ENCODE peak calls at places on chromosome 13, in five cellular contexts. B, Z, R, U and X are unnamed samples.

GRCh38 chr13:40640845-40641458 is 25.5 kb downstream of the FOXO1 start:
- DNase-seq in Z (no peak), U (no peak), R (no peak), B (no peak), X (no peak)

GRCh38 chr13:27915301-27916207 is 4.2 kb upstream of the PDX1 start:
- DNase-seq in B (no peak), U (no peak), Z (no peak), R (no peak), X (no peak)

GRCh38 chr13:49739498-49740187 is 48.4 kb upstream of the EBPL start:
- DNase-seq in Z (no peak), R (no peak), U (no peak), B (no peak), X (no peak)

GRCh38 chr13:56020425-56020824 is 1120.3 kb upstream of the PRR20A start:
- DNase-seq in R (no peak), U (no peak), B (no peak), Z (no peak), X (no peak)

GRCh38 chr13:48928781-48929430 is 46.8 kb upstream of the FNDC3A start:
- DNase-seq in R (no peak), Z (no peak), U (no peak), B (no peak), X (no peak)

GRCh38 chr13:45492538-45492937 is 27.8 kb downstream of the COG3 start:
- DNase-seq in R (no peak), U (peak), Z (no peak), B (no peak), X (no peak)

GRCh38 chr13:95601906-95602305 is 42.6 kb downstream of the DZIP1 start:
- DNase-seq in R (no peak), Z (no peak), B (no peak), U (no peak), X (no peak)

GRCh38 chr13:22594041-22594440 is 586.7 kb upstream of the SGCG start:
- DNase-seq in R (no peak), U (no peak), Z (no peak), B (no peak), X (no peak)

GRCh38 chr13:49997935-49998334 is 1.1 kb downstream of the TRIM13 start:
- DNase-seq in B (no peak), R (no peak), Z (no peak), U (no peak), X (no peak)

GRCh38 chr13:108629353-108629752 is at the start of gene MYO16:
- DNase-seq in U (no peak), R (peak), Z (no peak), B (no peak), X (no peak)

GRCh38 chr13:78601124-78601885 is 2.0 kb downstream of the POU4F1 start:
- DNase-seq in Z (no peak), U (peak), R (peak), B (no peak), X (no peak)

GRCh38 chr13:109998030-109998429 is 211.6 kb upstream of the IRS2 start:
- DNase-seq in U (no peak), Z (no peak), B (no peak), R (no peak), X (no peak)

GRCh38 chr13:109999659-110000533 is 213.5 kb upstream of the IRS2 start:
- DNase-seq in Z (no peak), B (no peak), U (no peak), R (no peak), X (no peak)

GRCh38 chr13:109998808-109999528 is 212.6 kb upstream of the IRS2 start:
- DNase-seq in U (peak), Z (no peak), R (no peak), B (no peak), X (no peak)

GRCh38 chr13:110001622-110002275 is 215.4 kb upstream of the IRS2 start:
- DNase-seq in U (peak), Z (no peak), B (no peak), R (no peak), X (no peak)

GRCh38 chr13:110000534-110001345 is 214.4 kb upstream of the IRS2 start:
- DNase-seq in B (no peak), Z (no peak), R (no peak), U (no peak), X (no peak)
- H3K27ac ChIP-seq in B (no peak), Z (no peak), R (no peak), U (peak), X (no peak)

GRCh38 chr13:98272549-98272948 is 95.5 kb upstream of the RNF113B start:
- DNase-seq in U (no peak), B (no peak), Z (no peak), R (peak), X (no peak)

GRCh38 chr13:98275711-98276171 is 98.7 kb upstream of the RNF113B start:
- DNase-seq in Z (no peak), R (no peak), B (no peak), U (no peak), X (no peak)

GRCh38 chr13:98274921-98275487 is 97.9 kb upstream of the RNF113B start:
- DNase-seq in U (peak), Z (no peak), R (no peak), B (no peak), X (no peak)

GRCh38 chr13:98273067-98273823 is 96.2 kb upstream of the RNF113B start:
- DNase-seq in R (no peak), B (no peak), U (no peak), Z (no peak), X (no peak)

GRCh38 chr13:98273824-98274786 is 97.0 kb upstream of the RNF113B start:
- DNase-seq in U (peak), B (no peak), Z (no peak), R (no peak), X (no peak)
- H3K27ac ChIP-seq in U (peak), B (no peak), Z (no peak), R (peak), X (no peak)

GRCh38 chr13:20769091-20769490 is 4.7 kb downstream of the EEF1AKMT1 start:
- DNase-seq in B (no peak), Z (no peak), U (no peak), R (no peak), X (no peak)
- H3K27ac ChIP-seq in B (no peak), Z (no peak), U (no peak), R (no peak), X (no peak)

DNA sequence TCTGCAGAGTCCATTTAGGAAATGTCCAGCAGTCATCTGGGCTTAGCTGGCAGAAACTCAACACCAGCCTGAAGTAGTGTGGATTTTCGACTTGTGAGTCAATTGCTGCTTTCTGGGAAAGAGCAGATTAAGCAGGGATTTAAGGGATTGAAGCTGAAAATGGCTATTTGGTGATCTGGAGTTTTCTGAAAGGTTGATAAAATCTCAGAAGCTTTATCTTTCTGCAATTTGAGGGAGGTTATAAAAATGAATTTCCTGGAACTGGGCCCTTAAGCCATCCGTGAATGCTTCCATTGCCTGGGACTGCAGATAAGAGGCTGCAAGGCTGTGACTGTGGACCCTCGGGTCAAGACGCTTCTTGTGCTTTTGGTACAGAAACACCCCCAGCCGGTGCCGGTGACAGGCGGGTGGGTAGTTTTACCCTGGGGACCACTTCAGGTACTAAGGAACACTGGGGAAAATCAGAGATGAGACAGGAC is 61.5 kb downstream of the COL4A1 start:
- DNase-seq in R (no peak), Z (no peak), U (peak), B (no peak), X (no peak)
- H3K27ac ChIP-seq in R (no peak), Z (peak), U (peak), B (peak), X (no peak)

GRCh38 chr13:66138172-66138811 is 1091.8 kb downstream of the PCDH9 start:
- DNase-seq in B (no peak), U (no peak), R (no peak), Z (no peak), X (no peak)
- H3K27ac ChIP-seq in B (no peak), U (no peak), R (no peak), Z (no peak), X (no peak)